ENCODE peak calls at places on chromosomes 11 and 22, in ten cellular contexts. M, I, U, Z, J, R, Q, D, E and N are unnamed samples.
A peak's percentile ranks its signal among the peaks of the same experiment; 100 is the strongest.

GRCh38 chr11:66880484-66881211 is 23.8 kb downstream of the LRFN4 start:
- DNase-seq in M (no peak), I (no peak), U (no peak), Z (peak; percentile 25), J (no peak), R (no peak), Q (no peak), D (no peak), E (no peak), N (peak; percentile 95)

GRCh38 chr22:31882971-31883370 is 61.4 kb upstream of the YWHAH start:
- DNase-seq in M (no peak), I (no peak), U (no peak), Z (no peak), J (no peak), R (no peak), Q (no peak), D (no peak), E (no peak), N (no peak)

GRCh38 chr22:49789289-49790141 is 38.2 kb downstream of the BRD1 start:
- DNase-seq in M (peak; percentile 64), I (no peak), U (peak; percentile 65), Z (no peak), J (no peak), R (no peak), Q (peak; percentile 82), D (no peak), E (peak; percentile 33), N (no peak)

GRCh38 chr11:62267576-62267975 is 2.4 kb upstream of the SCGB2A2 start:
- DNase-seq in M (no peak), I (no peak), U (peak; percentile 50), Z (no peak), J (no peak), R (no peak), Q (no peak), D (no peak), E (no peak), N (no peak)

GRCh38 chr22:25896098-25896497 is 154.1 kb downstream of the MYO18B start:
- DNase-seq in M (no peak), I (no peak), U (no peak), Z (peak; percentile 10), J (no peak), R (no peak), Q (no peak), D (peak; percentile 18), E (no peak), N (no peak)

GRCh38 chr11:2590951-2591754 is 108.6 kb downstream of the KCNQ1OT1 start:
- DNase-seq in M (no peak), I (no peak), U (no peak), Z (no peak), J (no peak), R (no peak), Q (peak; percentile 76), D (peak; percentile 11), E (no peak), N (peak; percentile 47)

GRCh38 chr22:39773976-39774539 is 119.5 kb downstream of the ENTHD1 start:
- DNase-seq in M (no peak), I (no peak), U (no peak), Z (peak; percentile 1), J (no peak), R (no peak), Q (no peak), D (peak; percentile 57), E (peak; percentile 6), N (no peak)

GRCh38 chr22:36055376-36056310 is 27.0 kb upstream of the RBFOX2 start:
- DNase-seq in M (no peak), I (no peak), U (no peak), Z (no peak), J (no peak), R (no peak), Q (no peak), D (no peak), E (no peak), N (no peak)

GRCh38 chr11:126628790-126629621 is 273.5 kb downstream of the ST3GAL4 start:
- DNase-seq in M (no peak), I (no peak), U (no peak), Z (no peak), J (peak; percentile 88), R (no peak), Q (no peak), D (no peak), E (no peak), N (no peak)

GRCh38 chr22:20128902-20129746 is 2.5 kb upstream of the ZDHHC8 start:
- DNase-seq in M (peak; percentile 69), I (no peak), U (peak; percentile 42), Z (peak; percentile 63), J (no peak), R (no peak), Q (no peak), D (no peak), E (peak; percentile 38), N (no peak)
- TF ChIP-seq CTCF in M (peak; percentile 44), I (peak; percentile 2), U (peak; percentile 53), Z (peak; percentile 80), J (peak; percentile 22), R (peak; percentile 43), Q (no peak), D (peak; percentile 43), E (no peak), N (peak; percentile 43)

GRCh38 chr22:23238707-23239106 is 58.4 kb downstream of the BCR start:
- DNase-seq in M (no peak), I (no peak), U (no peak), Z (no peak), J (no peak), R (no peak), Q (no peak), D (no peak), E (no peak), N (no peak)

GRCh38 chr22:23242473-23243001 is 62.2 kb downstream of the BCR start:
- DNase-seq in M (peak; percentile 62), I (no peak), U (no peak), Z (no peak), J (no peak), R (no peak), Q (peak; percentile 23), D (no peak), E (no peak), N (no peak)

GRCh38 chr22:23239429-23239828 is 59.1 kb downstream of the BCR start:
- DNase-seq in M (no peak), I (no peak), U (no peak), Z (no peak), J (no peak), R (no peak), Q (no peak), D (no peak), E (no peak), N (no peak)

GRCh38 chr22:23241562-23242472 is 61.5 kb downstream of the BCR start:
- DNase-seq in M (no peak), I (no peak), U (no peak), Z (no peak), J (no peak), R (no peak), Q (peak; percentile 43), D (no peak), E (no peak), N (no peak)

DNA sequence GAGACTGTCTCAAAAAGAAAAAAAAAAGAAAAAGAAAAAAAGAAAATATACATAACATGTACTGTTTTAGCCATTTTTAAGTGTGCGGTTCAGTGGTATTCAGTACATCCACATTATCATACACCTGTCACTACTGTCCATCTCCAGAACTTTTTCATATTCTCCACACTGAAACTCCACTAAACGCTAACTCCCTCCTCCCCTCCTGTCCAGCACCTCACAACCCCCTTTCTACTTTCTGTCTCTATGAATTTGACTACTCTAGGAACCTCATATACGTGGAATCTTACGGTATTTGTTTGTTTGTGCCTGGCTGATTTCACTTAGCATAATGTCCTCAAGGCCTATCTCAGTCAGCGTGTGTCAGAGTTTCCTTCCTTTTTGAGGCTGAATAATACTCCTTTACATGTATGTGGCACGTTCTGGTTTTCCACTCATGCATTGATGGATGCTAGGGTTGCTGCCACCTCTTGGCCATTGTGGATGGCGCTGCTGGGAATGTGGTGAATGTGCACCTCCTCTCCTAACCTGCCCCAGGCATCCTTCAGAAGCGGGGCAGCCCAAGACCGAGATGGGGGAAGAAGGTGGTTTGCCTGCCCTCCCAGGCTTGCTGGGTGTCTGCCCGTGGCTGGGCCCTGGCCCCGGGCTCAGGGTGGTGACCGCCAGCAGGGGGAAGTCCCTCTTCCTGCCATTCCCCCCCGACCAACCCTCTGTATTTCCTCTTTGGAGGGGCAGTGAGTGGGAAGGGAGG is 60.5 kb downstream of the BCR start:
- DNase-seq in M (no peak), I (no peak), U (peak; percentile 46), Z (peak; percentile 30), J (no peak), R (no peak), Q (no peak), D (no peak), E (no peak), N (no peak)
- TF ChIP-seq CTCF in M (no peak), I (no peak), U (peak; percentile 49), Z (peak; percentile 70), J (no peak), R (peak; percentile 43), Q (no peak), D (peak; percentile 15), E (no peak), N (peak; percentile 48)

DNA sequence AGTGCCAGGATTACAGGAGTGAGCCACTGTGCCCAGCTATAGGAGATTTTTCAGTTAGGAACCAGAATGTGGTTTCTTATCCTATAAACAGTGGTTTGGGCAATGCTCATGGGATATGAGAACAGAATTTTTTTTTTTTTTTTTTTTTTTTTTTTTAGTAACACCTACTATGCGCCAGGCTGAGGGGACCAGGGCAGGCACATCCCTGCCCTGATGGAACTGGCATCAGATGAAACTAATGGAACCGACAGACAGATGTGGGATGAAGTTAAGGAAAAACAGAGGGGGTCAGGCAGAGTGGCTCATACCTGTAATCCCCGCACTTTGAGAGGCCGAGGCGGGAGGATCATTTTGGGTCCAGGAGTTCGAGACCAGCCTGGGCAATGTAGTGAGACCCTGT is 4.9 kb downstream of the SEC14L4 start:
- DNase-seq in M (no peak), I (no peak), U (no peak), Z (no peak), J (no peak), R (no peak), Q (no peak), D (no peak), E (no peak), N (no peak)
- TF ChIP-seq CTCF in M (no peak), I (no peak), U (no peak), Z (no peak), J (no peak), R (no peak), Q (no peak), D (no peak), E (no peak), N (no peak)

DNA sequence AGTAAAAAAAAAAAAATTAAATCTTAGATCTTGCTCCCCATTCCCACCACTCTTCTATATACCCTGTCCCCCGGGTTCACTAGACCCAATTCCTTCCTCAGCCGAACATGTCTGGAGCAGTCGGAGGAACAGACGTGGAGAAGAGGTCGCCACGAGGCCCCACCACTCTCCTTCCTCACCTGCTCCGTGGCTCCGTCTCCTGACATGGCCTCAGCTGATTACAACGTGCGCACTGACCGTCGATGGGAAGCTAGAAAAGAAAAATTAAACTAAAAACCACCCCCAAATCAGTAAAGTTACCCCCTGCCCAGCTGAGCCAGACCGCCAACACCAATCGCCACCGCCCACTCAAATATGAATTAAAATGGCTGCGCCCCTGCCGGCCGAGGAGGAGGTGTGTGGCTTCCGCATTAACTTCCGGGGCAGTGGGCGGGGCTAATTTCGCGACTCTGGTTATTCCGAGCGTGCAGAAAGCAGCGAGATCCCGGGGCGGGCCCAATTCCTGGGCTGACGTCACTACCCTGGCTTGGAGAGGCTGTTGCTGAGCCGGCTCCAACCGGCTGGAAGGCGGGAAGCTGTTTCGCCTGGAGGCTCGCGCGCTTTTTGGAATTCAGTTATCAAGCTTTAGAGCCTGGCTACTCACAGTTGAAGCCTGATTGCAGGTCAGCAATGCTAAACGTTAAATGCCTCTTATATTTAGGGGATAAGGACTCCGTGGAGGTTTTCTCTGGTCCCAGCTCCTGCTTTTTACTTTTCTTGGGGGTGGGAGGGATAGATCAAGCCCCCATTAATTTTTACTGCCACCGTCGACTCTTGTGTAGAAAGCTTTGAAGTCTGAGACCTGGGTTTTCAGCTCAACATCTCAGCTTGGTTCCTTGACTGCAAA is at the start of gene CSTF3:
- DNase-seq in M (peak; percentile 100), I (peak; percentile 100), U (peak; percentile 99), Z (peak; percentile 94), J (peak; percentile 95), R (peak; percentile 43), Q (peak; percentile 100), D (peak; percentile 93), E (peak; percentile 100), N (peak; percentile 99)
- TF ChIP-seq CTCF in M (peak; percentile 91), I (peak; percentile 39), U (peak; percentile 35), Z (peak; percentile 19), J (peak; percentile 23), R (no peak), Q (peak; percentile 37), D (no peak), E (peak; percentile 70), N (no peak)